ENCODE peak calls at places on chromosome 20, in four cellular contexts. O is H9, K is neuronal stem cell, C is H1. Z is an unnamed sample.
A peak's percentile ranks its signal among the peaks of the same experiment; 100 is the strongest.

GRCh38 chr20:53918949-53919361 is 151.4 kb downstream of the BCAS1 start:
- DNase-seq in O (peak; percentile 90), K (no peak), C (peak; percentile 72), Z (no peak)

GRCh38 chr20:22810626-22811559 is 224.2 kb upstream of the SSTR4 start:
- DNase-seq in O (no peak), K (peak; percentile 29), C (no peak), Z (no peak)

GRCh38 chr20:14543040-14543439 is 205.6 kb upstream of the FLRT3 start:
- DNase-seq in O (no peak), K (no peak), C (no peak), Z (peak; percentile 34)

GRCh38 chr20:63703976-63704748 is 3.6 kb downstream of the ARFRP1 start:
- DNase-seq in O (no peak), K (no peak), C (no peak), Z (no peak)

GRCh38 chr20:40768105-40768504 is 79.1 kb upstream of the MAFB start:
- DNase-seq in O (peak; percentile 4), K (no peak), C (no peak), Z (no peak)

GRCh38 chr20:51893723-51894122 is 91.4 kb upstream of the SALL4 start:
- DNase-seq in O (no peak), K (no peak), C (no peak), Z (no peak)

GRCh38 chr20:62320581-62321354 is 18.0 kb downstream of the ADRM1 start:
- DNase-seq in O (peak; percentile 72), K (no peak), C (no peak), Z (no peak)

GRCh38 chr20:48556956-48557355 is 270.8 kb downstream of the PREX1 start:
- DNase-seq in O (no peak), K (peak; percentile 17), C (no peak), Z (no peak)

GRCh38 chr20:18679020-18679419 is 91.2 kb downstream of the DTD1 start:
- DNase-seq in O (no peak), K (peak; percentile 8), C (no peak), Z (peak; percentile 24)

GRCh38 chr20:35497780-35498189 is 31.7 kb downstream of the C20orf173 start:
- DNase-seq in O (no peak), K (no peak), C (no peak), Z (no peak)

GRCh38 chr20:26209171-26209941 is 512.7 kb upstream of the ZNF337 start:
- DNase-seq in O (peak; percentile 43), K (peak; percentile 23), C (no peak), Z (no peak)
- H4K8ac ChIP-seq in O (no peak overlapping the region), K (no peak overlapping the region), C (no peak overlapping the region), Z (no peak overlapping the region)

DNA sequence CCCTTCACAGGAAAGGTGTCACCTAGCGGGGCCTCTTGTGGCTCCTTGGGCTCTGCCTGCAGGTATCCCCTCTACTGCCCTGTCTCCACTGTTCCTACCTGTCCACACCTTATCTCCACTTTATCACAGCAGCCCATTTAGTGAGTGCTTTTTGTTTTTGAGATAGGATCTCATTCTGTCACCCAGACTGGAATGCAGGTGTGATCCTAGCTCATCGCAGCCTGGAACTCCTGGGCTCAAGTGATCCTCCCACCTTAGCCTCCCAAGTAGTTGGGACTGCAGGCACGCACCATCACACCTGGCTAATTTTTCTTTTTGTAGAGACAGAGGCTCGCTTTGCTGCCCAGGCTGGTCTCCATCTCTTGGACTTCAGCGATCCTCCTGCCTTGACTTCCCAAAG is 48.0 kb downstream of the BCAS4 start:
- DNase-seq in O (no peak), K (no peak), C (no peak), Z (no peak)
- H2BK12ac ChIP-seq in O (no peak overlapping the region), K (no peak overlapping the region), C (no peak overlapping the region), Z (no peak overlapping the region)

GRCh38 chr20:38159539-38159938 is 5.5 kb downstream of the TGM2 start:
- DNase-seq in O (no peak), K (no peak), C (no peak), Z (no peak)

GRCh38 chr20:38158701-38159325 is 6.3 kb downstream of the TGM2 start:
- DNase-seq in O (no peak), K (no peak), C (no peak), Z (no peak)

GRCh38 chr20:38156280-38156679 is 8.8 kb downstream of the TGM2 start:
- DNase-seq in O (no peak), K (no peak), C (no peak), Z (no peak)

GRCh38 chr20:38156888-38157634 is 8.0 kb downstream of the TGM2 start:
- DNase-seq in O (no peak), K (no peak), C (no peak), Z (no peak)

DNA sequence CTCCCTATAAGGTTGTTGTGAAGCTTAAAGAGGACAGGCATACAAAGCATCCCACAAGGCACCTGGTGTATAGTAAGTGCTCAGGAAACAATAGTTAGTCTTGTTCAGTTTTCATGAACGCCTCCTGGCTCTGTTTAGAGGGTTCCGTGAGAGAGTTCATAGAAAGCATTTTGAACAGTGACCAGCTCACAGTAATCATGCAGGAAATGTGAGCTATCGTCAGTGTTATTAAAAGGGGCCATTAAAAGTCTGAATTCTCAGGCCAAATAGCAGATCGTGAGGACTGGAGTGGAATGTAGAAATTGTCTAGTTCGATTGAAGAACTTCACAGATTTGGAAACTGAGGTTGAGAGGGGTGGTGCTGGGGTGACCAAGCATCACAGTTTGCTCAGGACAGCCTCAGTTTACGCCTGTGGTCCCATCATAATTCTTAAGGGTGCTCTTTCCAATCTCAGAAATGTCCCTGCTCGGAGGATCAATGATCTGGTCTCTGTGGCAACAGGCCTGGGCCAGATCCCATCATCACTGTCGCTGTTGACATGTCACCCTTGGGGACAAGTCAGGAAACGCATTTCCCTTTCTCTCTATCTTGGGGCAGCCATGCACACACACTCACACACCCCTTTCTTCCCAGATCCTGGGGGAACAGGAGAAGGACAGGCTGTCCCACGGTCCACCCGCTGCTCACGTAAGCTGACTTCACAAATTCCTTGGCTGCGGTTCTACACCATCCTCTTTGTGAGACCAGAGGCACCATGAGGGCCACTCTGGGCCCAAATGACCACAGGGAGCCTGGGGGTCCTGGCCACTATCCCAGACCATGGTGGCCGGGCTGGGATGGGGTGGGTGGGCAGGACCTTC is 7.2 kb downstream of the TGM2 start:
- DNase-seq in O (no peak), K (no peak), C (no peak), Z (no peak)
- H2BK15ac ChIP-seq in O (no peak overlapping the region), K (peak overlapping the region; percentile 28), C (no peak overlapping the region), Z (no peak overlapping the region)

GRCh38 chr20:19814241-19814640 is 56.2 kb downstream of the RIN2 start:
- DNase-seq in O (no peak), K (no peak), C (no peak), Z (no peak)
- H4K8ac ChIP-seq in O (no peak overlapping the region), K (no peak overlapping the region), C (no peak overlapping the region), Z (peak overlapping the region; percentile 78)

GRCh38 chr20:44641305-44641704 is 10.2 kb downstream of the ADA start:
- DNase-seq in O (no peak), K (no peak), C (no peak), Z (no peak)

GRCh38 chr20:44644384-44645131 is 6.9 kb downstream of the ADA start:
- DNase-seq in O (no peak), K (no peak), C (no peak), Z (peak; percentile 17)

GRCh38 chr20:44642203-44643153 is 9.0 kb downstream of the ADA start:
- DNase-seq in O (peak; percentile 79), K (no peak), C (no peak), Z (peak; percentile 97)

GRCh38 chr20:44643596-44644383 is 7.7 kb downstream of the ADA start:
- DNase-seq in O (peak; percentile 84), K (no peak), C (peak; percentile 57), Z (peak; percentile 99)

GRCh38 chr20:44643154-44643519 is 8.4 kb downstream of the ADA start:
- DNase-seq in O (no peak), K (no peak), C (no peak), Z (no peak)
- H2BK12ac ChIP-seq in O (no peak overlapping the region), K (peak overlapping the region; percentile 64), C (peak overlapping the region; percentile 60), Z (peak overlapping the region; percentile 81)

DNA sequence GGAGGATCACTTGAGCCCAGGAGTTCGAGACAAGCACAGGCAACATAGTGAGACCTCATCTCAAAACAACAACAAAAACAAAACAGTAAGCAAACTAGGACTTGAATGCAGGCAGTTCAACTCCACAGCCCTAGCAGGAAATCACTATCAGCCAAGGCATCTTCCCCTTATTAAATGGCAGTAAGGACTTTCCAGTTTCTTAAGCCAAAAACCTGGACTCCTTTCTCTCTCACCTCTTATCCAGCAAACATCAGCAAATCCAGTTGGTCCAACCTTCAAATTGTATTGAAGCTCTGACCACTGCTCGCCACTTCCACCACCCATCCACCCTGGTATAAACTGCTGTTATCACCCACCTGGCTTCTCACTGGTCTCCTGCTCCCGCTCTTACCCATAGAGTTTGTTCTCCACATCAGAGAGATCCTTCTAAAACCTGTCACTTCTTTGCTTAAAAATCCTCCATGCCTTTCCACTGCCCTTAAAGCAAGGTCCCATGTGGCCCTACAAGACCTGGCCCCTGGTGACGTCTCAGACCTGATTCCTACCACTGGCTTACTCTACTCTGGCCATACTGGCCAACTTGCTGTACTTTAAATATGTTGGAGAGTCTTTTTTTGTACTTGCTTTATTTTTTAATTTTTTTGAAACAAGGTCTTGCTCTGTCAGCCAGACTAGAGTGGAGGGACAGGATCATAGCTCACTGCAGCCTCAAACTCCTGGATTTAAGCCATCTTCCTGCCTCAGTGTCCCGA is 27.6 kb downstream of the BCL2L1 start:
- DNase-seq in O (no peak), K (no peak), C (no peak), Z (no peak)
- H2BK15ac ChIP-seq in O (no peak overlapping the region), K (no peak overlapping the region), C (peak overlapping the region; percentile 88), Z (peak overlapping the region; percentile 15)

Z was measured in mesenchymal stem cell.